ENCODE peak calls at places on chromosomes 3 and 15, in six cellular contexts. One of them, this sample, is unnamed.
A peak's percentile ranks its signal among the peaks of the same experiment; 100 is the strongest.

GRCh38 chr3:58414538-58415197 is 19.0 kb downstream of the PDHB start:
- DNase-seq in GM20000: peak; percentile 54
- DNase-seq in HT1080: peak; percentile 66
- DNase-seq in GM12865: peak; percentile 70
- DNase-seq in NCI-H2081: peak; percentile 3
- DNase-seq in amygdala: no peak
- DNase-seq in this sample: no peak

GRCh38 chr3:121330586-121330985 is 215.2 kb downstream of the POLQ start:
- DNase-seq in NCI-H2081: no peak
- DNase-seq in amygdala: no peak
- DNase-seq in HT1080: no peak
- DNase-seq in GM12865: no peak
- DNase-seq in GM20000: no peak
- DNase-seq in this sample: no peak

GRCh38 chr3:98599647-98600411 is 6.4 kb upstream of the CPOX start:
- DNase-seq in GM12865: no peak
- DNase-seq in HT1080: no peak
- DNase-seq in amygdala: no peak
- DNase-seq in NCI-H2081: no peak
- DNase-seq in GM20000: no peak
- DNase-seq in this sample: no peak

GRCh38 chr3:32453346-32453745 is 49.3 kb downstream of the CMTM6 start:
- DNase-seq in GM12865: no peak
- DNase-seq in amygdala: no peak
- DNase-seq in NCI-H2081: no peak
- DNase-seq in GM20000: no peak
- DNase-seq in HT1080: no peak
- DNase-seq in this sample: no peak

GRCh38 chr3:9399746-9400145 is 2.3 kb downstream of the SETD5 start:
- DNase-seq in GM12865: peak; percentile 63
- DNase-seq in amygdala: peak; percentile 45
- DNase-seq in HT1080: peak; percentile 88
- DNase-seq in GM20000: peak; percentile 31
- DNase-seq in NCI-H2081: peak; percentile 74
- DNase-seq in this sample: peak; percentile 50

GRCh38 chr3:124492824-124493223 is 237.4 kb upstream of the UMPS start:
- DNase-seq in amygdala: no peak
- DNase-seq in HT1080: peak; percentile 88
- DNase-seq in GM20000: peak; percentile 21
- DNase-seq in NCI-H2081: no peak
- DNase-seq in GM12865: peak; percentile 13
- DNase-seq in this sample: peak; percentile 35

GRCh38 chr15:68256675-68257450 is 20.7 kb upstream of the FEM1B start:
- DNase-seq in GM12865: peak; percentile 78
- DNase-seq in GM20000: peak; percentile 37
- DNase-seq in amygdala: peak; percentile 76
- DNase-seq in HT1080: no peak
- DNase-seq in NCI-H2081: no peak
- DNase-seq in this sample: peak; percentile 72

GRCh38 chr15:47506543-47507090 is 210.7 kb upstream of the SEMA6D start:
- DNase-seq in NCI-H2081: no peak
- DNase-seq in GM12865: no peak
- DNase-seq in GM20000: no peak
- DNase-seq in amygdala: no peak
- DNase-seq in HT1080: no peak
- DNase-seq in this sample: no peak

GRCh38 chr3:113295463-113295862 is 84.1 kb downstream of the BOC start:
- DNase-seq in amygdala: no peak
- DNase-seq in GM12865: no peak
- DNase-seq in NCI-H2081: no peak
- DNase-seq in HT1080: no peak
- DNase-seq in GM20000: no peak
- DNase-seq in this sample: no peak

GRCh38 chr3:132870596-132870995 is 148.4 kb upstream of the NPHP3 start:
- DNase-seq in HT1080: no peak
- DNase-seq in GM20000: no peak
- DNase-seq in amygdala: no peak
- DNase-seq in GM12865: no peak
- DNase-seq in NCI-H2081: no peak
- DNase-seq in this sample: peak; percentile 86

GRCh38 chr3:69791919-69792399 is 52.7 kb downstream of the MITF start:
- DNase-seq in GM12865: no peak
- DNase-seq in HT1080: peak; percentile 64
- DNase-seq in NCI-H2081: no peak
- DNase-seq in GM20000: no peak
- DNase-seq in amygdala: no peak
- DNase-seq in this sample: no peak

GRCh38 chr3:170714562-170715535 is 129.0 kb upstream of the SLC7A14 start:
- DNase-seq in NCI-H2081: no peak
- DNase-seq in amygdala: no peak
- DNase-seq in HT1080: peak; percentile 81
- DNase-seq in GM20000: no peak
- DNase-seq in GM12865: no peak
- DNase-seq in this sample: no peak

GRCh38 chr15:88061452-88061851 is 195.1 kb downstream of the NTRK3 start:
- DNase-seq in NCI-H2081: no peak
- DNase-seq in amygdala: peak; percentile 6
- DNase-seq in GM12865: no peak
- DNase-seq in HT1080: peak; percentile 10
- DNase-seq in GM20000: no peak
- DNase-seq in this sample: no peak

GRCh38 chr3:70358978-70359580 is 46.6 kb upstream of the MDFIC2 start:
- DNase-seq in amygdala: no peak
- DNase-seq in NCI-H2081: no peak
- DNase-seq in GM20000: peak; percentile 8
- DNase-seq in HT1080: peak; percentile 23
- DNase-seq in GM12865: peak; percentile 43
- DNase-seq in this sample: peak; percentile 3

GRCh38 chr15:57064033-57064432 is 145.6 kb downstream of the TCF12 start:
- DNase-seq in NCI-H2081: no peak
- DNase-seq in GM12865: no peak
- DNase-seq in amygdala: no peak
- DNase-seq in GM20000: no peak
- DNase-seq in HT1080: no peak
- DNase-seq in this sample: no peak

GRCh38 chr3:14775574-14775973 is 43.2 kb upstream of the FGD5 start:
- DNase-seq in NCI-H2081: no peak
- DNase-seq in amygdala: no peak
- DNase-seq in GM20000: no peak
- DNase-seq in GM12865: no peak
- DNase-seq in HT1080: no peak
- DNase-seq in this sample: no peak

GRCh38 chr3:4956743-4957142 is 22.5 kb upstream of the BHLHE40 start:
- DNase-seq in NCI-H2081: no peak
- DNase-seq in amygdala: no peak
- DNase-seq in GM12865: no peak
- DNase-seq in GM20000: no peak
- DNase-seq in HT1080: no peak
- DNase-seq in this sample: no peak

GRCh38 chr15:40115670-40116093 is 7.0 kb upstream of the BMF start:
- DNase-seq in GM20000: peak; percentile 79
- DNase-seq in amygdala: peak; percentile 18
- DNase-seq in NCI-H2081: no peak
- DNase-seq in HT1080: peak; percentile 33
- DNase-seq in GM12865: peak; percentile 93
- DNase-seq in this sample: no peak

GRCh38 chr15:70197945-70198361 is 100.2 kb upstream of the TLE3 start:
- DNase-seq in amygdala: no peak
- DNase-seq in GM12865: peak; percentile 11
- DNase-seq in HT1080: no peak
- DNase-seq in NCI-H2081: no peak
- DNase-seq in GM20000: no peak
- DNase-seq in this sample: no peak

GRCh38 chr3:153290278-153291015 is 128.4 kb downstream of the RAP2B start:
- DNase-seq in NCI-H2081: no peak
- DNase-seq in amygdala: no peak
- DNase-seq in GM12865: no peak
- DNase-seq in GM20000: no peak
- DNase-seq in HT1080: no peak
- DNase-seq in this sample: no peak

GRCh38 chr15:99321477-99321876 is 70.2 kb downstream of the LRRC28 start:
- DNase-seq in GM20000: no peak
- DNase-seq in NCI-H2081: no peak
- DNase-seq in HT1080: no peak
- DNase-seq in amygdala: no peak
- DNase-seq in GM12865: no peak
- DNase-seq in this sample: no peak

GRCh38 chr15:68404056-68404798 is 27.7 kb downstream of the ITGA11 start:
- DNase-seq in NCI-H2081: no peak
- DNase-seq in amygdala: no peak
- DNase-seq in GM12865: no peak
- DNase-seq in GM20000: no peak
- DNase-seq in HT1080: no peak
- DNase-seq in this sample: no peak

GRCh38 chr3:136336329-136337100 is 86.4 kb downstream of the PCCB start:
- DNase-seq in HT1080: no peak
- DNase-seq in NCI-H2081: no peak
- DNase-seq in GM20000: no peak
- DNase-seq in amygdala: no peak
- DNase-seq in GM12865: no peak
- DNase-seq in this sample: no peak

GRCh38 chr3:49465269-49466034 is 4.6 kb upstream of the DAG1 start:
- DNase-seq in NCI-H2081: no peak
- DNase-seq in amygdala: no peak
- DNase-seq in GM12865: no peak
- DNase-seq in HT1080: no peak
- DNase-seq in GM20000: no peak
- DNase-seq in this sample: no peak

GRCh38 chr15:38275951-38276350 is 23.3 kb downstream of the SPRED1 start:
- DNase-seq in GM20000: no peak
- DNase-seq in amygdala: no peak
- DNase-seq in HT1080: no peak
- DNase-seq in GM12865: no peak
- DNase-seq in NCI-H2081: no peak
- DNase-seq in this sample: peak; percentile 58

GRCh38 chr15:27237319-27237939 is 266.4 kb downstream of the GABRG3 start:
- DNase-seq in HT1080: no peak
- DNase-seq in GM20000: no peak
- DNase-seq in GM12865: no peak
- DNase-seq in NCI-H2081: peak; percentile 16
- DNase-seq in amygdala: no peak
- DNase-seq in this sample: no peak

GRCh38 chr15:67331676-67332075 is 77.1 kb downstream of the IQCH start:
- DNase-seq in GM12865: no peak
- DNase-seq in GM20000: no peak
- DNase-seq in HT1080: no peak
- DNase-seq in amygdala: no peak
- DNase-seq in NCI-H2081: no peak
- DNase-seq in this sample: no peak

GRCh38 chr3:9704343-9705322 is 1.0 kb downstream of the CPNE9 start:
- DNase-seq in GM20000: peak; percentile 68
- DNase-seq in amygdala: no peak
- DNase-seq in HT1080: no peak
- DNase-seq in NCI-H2081: peak; percentile 4
- DNase-seq in GM12865: no peak
- DNase-seq in this sample: no peak

GRCh38 chr3:127320529-127321121 is 32.8 kb upstream of the PRR20G start:
- DNase-seq in GM20000: no peak
- DNase-seq in amygdala: no peak
- DNase-seq in NCI-H2081: no peak
- DNase-seq in GM12865: no peak
- DNase-seq in HT1080: no peak
- DNase-seq in this sample: no peak